ENCODE peak calls at places on chromosomes 2 and 18, in nine cellular contexts. Y is RCC 7860; F is C1 segment of cervical spinal cord; M is lower lobe of right lung; T is stimulated activated CD8-positive, alpha-beta memory T cell treated with anti-CD3 and anti-CD28 coated beads, Interleukin-2, amount 100 ng/mL, for 48 hours; D is HT1080; S is CD4-positive, CD25-positive, alpha-beta regulatory T cell; E is breast epithelium; I is kidney. Z is an unnamed sample.

GRCh38 chr2:233531880-233532458 is 34.6 kb downstream of the USP40 start:
- DNase-seq in Y (no peak), F (no peak), M (no peak), T (no peak), D (no peak), S (no peak), E (no peak), I (no peak), Z (no peak)

GRCh38 chr2:58494059-58494458 is 252.9 kb upstream of the FANCL start:
- DNase-seq in Y (no peak), F (no peak), M (no peak), T (no peak), D (no peak), S (no peak), E (no peak), I (no peak), Z (no peak)

GRCh38 chr2:43931293-43931692 is 64.5 kb downstream of the LRPPRC start:
- DNase-seq in Y (no peak), F (no peak), M (no peak), T (no peak), D (no peak), S (no peak), E (no peak), I (no peak), Z (no peak)

GRCh38 chr2:20620271-20620681 is 30.6 kb downstream of the HS1BP3 start:
- DNase-seq in Y (no peak), F (no peak), M (peak), T (no peak), D (no peak), S (no peak), E (peak), I (peak), Z (no peak)

GRCh38 chr2:95353613-95354468 is 48.7 kb upstream of the FAHD2A start:
- DNase-seq in Y (no peak), F (no peak), M (no peak), T (no peak), D (no peak), S (no peak), E (peak), I (peak), Z (no peak)

GRCh38 chr2:1538663-1539062 is 125.4 kb downstream of the TPO start:
- DNase-seq in Y (no peak), F (no peak), M (no peak), T (no peak), D (no peak), S (no peak), E (no peak), I (peak), Z (no peak)

GRCh38 chr18:77135339-77136075 is 2.9 kb upstream of the MBP start:
- DNase-seq in Y (no peak), F (no peak), M (no peak), T (no peak), D (no peak), S (no peak), E (no peak), I (no peak), Z (no peak)

GRCh38 chr2:228059735-228060134 is 121.8 kb downstream of the SPHKAP start:
- DNase-seq in Y (no peak), F (no peak), M (no peak), T (no peak), D (no peak), S (no peak), E (no peak), I (no peak), Z (no peak)

GRCh38 chr2:68251855-68252406 is 401 bp downstream of the PPP3R1 start:
- DNase-seq in Y (no peak), F (no peak), M (peak), T (peak), D (no peak), S (peak), E (no peak), I (peak), Z (no peak)

GRCh38 chr18:3830604-3831003 is 380.6 kb downstream of the TGIF1 start:
- DNase-seq in Y (no peak), F (no peak), M (no peak), T (no peak), D (no peak), S (no peak), E (no peak), I (no peak), Z (no peak)

GRCh38 chr2:150339951-150340350 is 147.5 kb downstream of the RND3 start:
- DNase-seq in Y (no peak), F (no peak), M (no peak), T (no peak), D (no peak), S (no peak), E (no peak), I (no peak), Z (no peak)

GRCh38 chr18:46577546-46577945 is 79.5 kb downstream of the LOXHD1 start:
- DNase-seq in Y (no peak), F (no peak), M (no peak), T (no peak), D (no peak), S (no peak), E (no peak), I (no peak), Z (no peak)

GRCh38 chr2:113181491-113182051 is 7.8 kb downstream of the PSD4 start:
- DNase-seq in Y (no peak), F (no peak), M (no peak), T (no peak), D (no peak), S (no peak), E (no peak), I (peak), Z (no peak)

GRCh38 chr2:192390401-192390800 is 195.7 kb upstream of the TMEFF2 start:
- DNase-seq in Y (no peak), F (no peak), M (no peak), T (no peak), D (no peak), S (no peak), E (no peak), I (no peak), Z (no peak)

GRCh38 chr18:45628979-45629958 is 14.0 kb downstream of the SLC14A2 start:
- DNase-seq in Y (no peak), F (no peak), M (no peak), T (no peak), D (peak), S (no peak), E (no peak), I (peak), Z (no peak)

GRCh38 chr2:173571021-173571821 is 216.5 kb downstream of the CDCA7 start:
- DNase-seq in Y (peak), F (no peak), M (no peak), T (no peak), D (peak), S (no peak), E (no peak), I (no peak), Z (no peak)

GRCh38 chr2:196954001-196954400 is 27.5 kb upstream of the PGAP1 start:
- DNase-seq in Y (no peak), F (no peak), M (no peak), T (no peak), D (no peak), S (no peak), E (no peak), I (no peak), Z (no peak)

GRCh38 chr2:178767099-178768060 is 39.8 kb downstream of the TTN start:
- DNase-seq in Y (no peak), F (no peak), M (no peak), T (no peak), D (no peak), S (no peak), E (no peak), I (no peak), Z (no peak)

GRCh38 chr2:55932843-55933242 is 9.3 kb upstream of the EFEMP1 start:
- DNase-seq in Y (no peak), F (no peak), M (no peak), T (no peak), D (no peak), S (no peak), E (no peak), I (no peak), Z (no peak)

GRCh38 chr2:71459084-71459431 is 5.7 kb downstream of the DYSF start:
- DNase-seq in Y (no peak), F (no peak), M (no peak), T (no peak), D (no peak), S (no peak), E (no peak), I (no peak), Z (no peak)

Z was measured in nucleus accumbens.